ENCODE peak calls at places on chromosome 6, in nine cellular contexts. One of them, this sample, is unnamed.

GRCh38 chr6:36758516-36759176 is 61.0 kb downstream of the RAB44 start:
- DNase-seq in lung: no peak
- DNase-seq in psoas muscle: no peak
- DNase-seq in IMR-90: no peak
- DNase-seq in cardiac muscle cell: no peak
- DNase-seq in RWPE1: no peak
- DNase-seq in left ventricle myocardium inferior: no peak
- DNase-seq in heart right ventricle: no peak
- DNase-seq in tibial nerve: no peak
- DNase-seq in this sample: no peak

GRCh38 chr6:147285087-147285855 is 81.1 kb downstream of the STXBP5 start:
- DNase-seq in lung: no peak
- DNase-seq in psoas muscle: no peak
- DNase-seq in IMR-90: peak; percentile 65
- DNase-seq in cardiac muscle cell: peak; percentile 50
- DNase-seq in RWPE1: peak; percentile 16
- DNase-seq in left ventricle myocardium inferior: no peak
- DNase-seq in heart right ventricle: no peak
- DNase-seq in tibial nerve: no peak
- DNase-seq in this sample: no peak

GRCh38 chr6:53647437-53648094 is 18.0 kb downstream of the KLHL31 start:
- DNase-seq in lung: no peak
- DNase-seq in psoas muscle: no peak
- DNase-seq in IMR-90: no peak
- DNase-seq in cardiac muscle cell: no peak
- DNase-seq in RWPE1: no peak
- DNase-seq in left ventricle myocardium inferior: no peak
- DNase-seq in heart right ventricle: no peak
- DNase-seq in tibial nerve: no peak
- DNase-seq in this sample: no peak

GRCh38 chr6:43723737-43724295 is 36.2 kb upstream of the MRPS18A start:
- DNase-seq in lung: peak; percentile 84
- DNase-seq in psoas muscle: no peak
- DNase-seq in IMR-90: peak; percentile 70
- DNase-seq in cardiac muscle cell: peak; percentile 83
- DNase-seq in RWPE1: peak; percentile 74
- DNase-seq in left ventricle myocardium inferior: peak; percentile 69
- DNase-seq in heart right ventricle: peak; percentile 60
- DNase-seq in tibial nerve: peak; percentile 54
- DNase-seq in this sample: no peak

GRCh38 chr6:24009319-24009718 is 116.7 kb upstream of the NRSN1 start:
- DNase-seq in lung: no peak
- DNase-seq in psoas muscle: no peak
- DNase-seq in IMR-90: no peak
- DNase-seq in cardiac muscle cell: no peak
- DNase-seq in RWPE1: no peak
- DNase-seq in left ventricle myocardium inferior: no peak
- DNase-seq in heart right ventricle: no peak
- DNase-seq in tibial nerve: no peak
- DNase-seq in this sample: no peak

GRCh38 chr6:147170269-147170668 is 33.9 kb upstream of the STXBP5 start:
- DNase-seq in lung: no peak
- DNase-seq in psoas muscle: no peak
- DNase-seq in IMR-90: peak; percentile 95
- DNase-seq in cardiac muscle cell: no peak
- DNase-seq in RWPE1: peak; percentile 85
- DNase-seq in left ventricle myocardium inferior: no peak
- DNase-seq in heart right ventricle: no peak
- DNase-seq in tibial nerve: no peak
- DNase-seq in this sample: peak; percentile 20

GRCh38 chr6:164243949-164244348 is 829.4 kb downstream of the QKI start:
- DNase-seq in lung: no peak
- DNase-seq in psoas muscle: no peak
- DNase-seq in IMR-90: no peak
- DNase-seq in cardiac muscle cell: no peak
- DNase-seq in RWPE1: no peak
- DNase-seq in left ventricle myocardium inferior: no peak
- DNase-seq in heart right ventricle: no peak
- DNase-seq in tibial nerve: no peak
- DNase-seq in this sample: no peak

GRCh38 chr6:75748743-75749538 is at the start of gene MYO6:
- DNase-seq in lung: peak; percentile 78
- DNase-seq in psoas muscle: peak; percentile 77
- DNase-seq in IMR-90: peak; percentile 47
- DNase-seq in cardiac muscle cell: peak; percentile 91
- DNase-seq in RWPE1: peak; percentile 51
- DNase-seq in left ventricle myocardium inferior: peak; percentile 77
- DNase-seq in heart right ventricle: peak; percentile 82
- DNase-seq in tibial nerve: peak; percentile 35
- DNase-seq in this sample: no peak

GRCh38 chr6:33926451-33926850 is 122.6 kb upstream of the MLN start:
- DNase-seq in lung: no peak
- DNase-seq in psoas muscle: no peak
- DNase-seq in IMR-90: no peak
- DNase-seq in cardiac muscle cell: no peak
- DNase-seq in RWPE1: peak; percentile 35
- DNase-seq in left ventricle myocardium inferior: no peak
- DNase-seq in heart right ventricle: no peak
- DNase-seq in tibial nerve: no peak
- DNase-seq in this sample: no peak

GRCh38 chr6:95973976-95974375 is 41.8 kb upstream of the FUT9 start:
- DNase-seq in lung: no peak
- DNase-seq in psoas muscle: no peak
- DNase-seq in IMR-90: no peak
- DNase-seq in cardiac muscle cell: no peak
- DNase-seq in RWPE1: no peak
- DNase-seq in left ventricle myocardium inferior: no peak
- DNase-seq in heart right ventricle: no peak
- DNase-seq in tibial nerve: no peak
- DNase-seq in this sample: no peak

GRCh38 chr6:1662532-1662931 is 52.8 kb downstream of the FOXC1 start:
- DNase-seq in lung: no peak
- DNase-seq in psoas muscle: no peak
- DNase-seq in IMR-90: peak; percentile 85
- DNase-seq in cardiac muscle cell: no peak
- DNase-seq in RWPE1: no peak
- DNase-seq in left ventricle myocardium inferior: no peak
- DNase-seq in heart right ventricle: no peak
- DNase-seq in tibial nerve: no peak
- DNase-seq in this sample: no peak

GRCh38 chr6:11685411-11686093 is 93.1 kb downstream of the ADTRP start:
- DNase-seq in lung: no peak
- DNase-seq in psoas muscle: no peak
- DNase-seq in IMR-90: peak; percentile 64
- DNase-seq in cardiac muscle cell: no peak
- DNase-seq in RWPE1: peak; percentile 77
- DNase-seq in left ventricle myocardium inferior: no peak
- DNase-seq in heart right ventricle: no peak
- DNase-seq in tibial nerve: no peak
- DNase-seq in this sample: peak; percentile 64

GRCh38 chr6:84618836-84619235 is 145.6 kb downstream of the TBX18 start:
- DNase-seq in lung: no peak
- DNase-seq in psoas muscle: no peak
- DNase-seq in IMR-90: peak; percentile 86
- DNase-seq in cardiac muscle cell: peak; percentile 78
- DNase-seq in RWPE1: no peak
- DNase-seq in left ventricle myocardium inferior: no peak
- DNase-seq in heart right ventricle: no peak
- DNase-seq in tibial nerve: no peak
- DNase-seq in this sample: no peak

DNA sequence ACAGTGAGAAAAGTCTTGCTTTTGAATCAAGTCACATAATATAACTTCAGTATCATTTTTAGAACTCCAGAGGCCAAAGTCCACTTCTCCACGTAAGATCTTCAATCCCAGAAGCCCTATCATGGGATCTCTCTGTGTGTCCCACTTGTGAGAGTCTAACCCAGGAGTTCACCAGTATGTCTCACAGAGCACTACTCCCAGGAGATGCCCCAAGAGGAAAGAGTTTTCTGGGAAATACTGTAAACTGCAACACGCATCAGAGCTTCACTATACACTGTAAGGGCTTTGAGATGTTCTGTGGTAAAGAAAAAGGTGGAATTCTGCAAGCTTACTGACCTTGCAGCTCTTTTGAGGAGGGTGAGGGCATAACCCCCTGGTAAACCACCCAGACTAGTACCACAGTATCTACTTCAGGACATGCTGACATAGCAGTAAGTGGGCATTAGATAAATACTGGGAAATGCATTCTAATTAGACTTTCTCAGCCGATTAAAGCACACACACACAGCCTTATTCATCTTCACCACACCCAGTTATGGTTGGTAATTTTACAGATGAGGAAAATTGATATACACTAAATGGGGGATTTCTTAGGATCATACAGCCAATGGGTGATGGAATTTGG is 12.3 kb downstream of the DCBLD1 start:
- DNase-seq in lung: no peak
- DNase-seq in psoas muscle: no peak
- DNase-seq in IMR-90: no peak
- DNase-seq in cardiac muscle cell: no peak
- DNase-seq in RWPE1: no peak
- DNase-seq in left ventricle myocardium inferior: no peak
- DNase-seq in heart right ventricle: no peak
- DNase-seq in tibial nerve: no peak
- DNase-seq in this sample: no peak
- H3K27ac ChIP-seq in lung: peak overlapping the region; percentile 65
- H3K27ac ChIP-seq in psoas muscle: no peak overlapping the region
- H3K27ac ChIP-seq in IMR-90: peak overlapping the region; percentile 6
- H3K27ac ChIP-seq in cardiac muscle cell: no peak overlapping the region
- H3K27ac ChIP-seq in RWPE1: no peak overlapping the region
- H3K27ac ChIP-seq in left ventricle myocardium inferior: peak overlapping the region; percentile 71
- H3K27ac ChIP-seq in heart right ventricle: peak overlapping the region; percentile 26
- H3K27ac ChIP-seq in tibial nerve: no peak overlapping the region
- H3K27ac ChIP-seq in this sample: peak overlapping the region; percentile 94

GRCh38 chr6:46849361-46849690 is 56.1 kb downstream of the MEP1A start:
- DNase-seq in lung: no peak
- DNase-seq in psoas muscle: no peak
- DNase-seq in IMR-90: no peak
- DNase-seq in cardiac muscle cell: no peak
- DNase-seq in RWPE1: no peak
- DNase-seq in left ventricle myocardium inferior: no peak
- DNase-seq in heart right ventricle: no peak
- DNase-seq in tibial nerve: no peak
- DNase-seq in this sample: no peak
- H3K27ac ChIP-seq in lung: peak overlapping the region; percentile 11
- H3K27ac ChIP-seq in psoas muscle: no peak overlapping the region
- H3K27ac ChIP-seq in IMR-90: no peak overlapping the region
- H3K27ac ChIP-seq in cardiac muscle cell: no peak overlapping the region
- H3K27ac ChIP-seq in RWPE1: peak overlapping the region; percentile 18
- H3K27ac ChIP-seq in left ventricle myocardium inferior: peak overlapping the region; percentile 70
- H3K27ac ChIP-seq in heart right ventricle: no peak overlapping the region
- H3K27ac ChIP-seq in tibial nerve: no peak overlapping the region
- H3K27ac ChIP-seq in this sample: no peak overlapping the region

GRCh38 chr6:161745128-161745527 is 471.3 kb upstream of the AGPAT4 start:
- DNase-seq in lung: no peak
- DNase-seq in psoas muscle: no peak
- DNase-seq in IMR-90: no peak
- DNase-seq in cardiac muscle cell: no peak
- DNase-seq in RWPE1: no peak
- DNase-seq in left ventricle myocardium inferior: no peak
- DNase-seq in heart right ventricle: no peak
- DNase-seq in tibial nerve: no peak
- DNase-seq in this sample: no peak

GRCh38 chr6:161744211-161745067 is 470.6 kb upstream of the AGPAT4 start:
- DNase-seq in lung: no peak
- DNase-seq in psoas muscle: no peak
- DNase-seq in IMR-90: no peak
- DNase-seq in cardiac muscle cell: no peak
- DNase-seq in RWPE1: no peak
- DNase-seq in left ventricle myocardium inferior: no peak
- DNase-seq in heart right ventricle: no peak
- DNase-seq in tibial nerve: no peak
- DNase-seq in this sample: no peak

GRCh38 chr6:161748535-161749386 is 474.9 kb upstream of the AGPAT4 start:
- DNase-seq in lung: no peak
- DNase-seq in psoas muscle: no peak
- DNase-seq in IMR-90: no peak
- DNase-seq in cardiac muscle cell: peak; percentile 82
- DNase-seq in RWPE1: peak; percentile 8
- DNase-seq in left ventricle myocardium inferior: peak; percentile 29
- DNase-seq in heart right ventricle: peak; percentile 41
- DNase-seq in tibial nerve: peak; percentile 22
- DNase-seq in this sample: no peak

GRCh38 chr6:161743526-161744196 is 469.8 kb upstream of the AGPAT4 start:
- DNase-seq in lung: no peak
- DNase-seq in psoas muscle: no peak
- DNase-seq in IMR-90: no peak
- DNase-seq in cardiac muscle cell: no peak
- DNase-seq in RWPE1: no peak
- DNase-seq in left ventricle myocardium inferior: no peak
- DNase-seq in heart right ventricle: no peak
- DNase-seq in tibial nerve: no peak
- DNase-seq in this sample: no peak

GRCh38 chr6:161745594-161745993 is 471.7 kb upstream of the AGPAT4 start:
- DNase-seq in lung: no peak
- DNase-seq in psoas muscle: no peak
- DNase-seq in IMR-90: no peak
- DNase-seq in cardiac muscle cell: no peak
- DNase-seq in RWPE1: no peak
- DNase-seq in left ventricle myocardium inferior: no peak
- DNase-seq in heart right ventricle: no peak
- DNase-seq in tibial nerve: no peak
- DNase-seq in this sample: no peak
- H3K27ac ChIP-seq in lung: no peak overlapping the region
- H3K27ac ChIP-seq in psoas muscle: no peak overlapping the region
- H3K27ac ChIP-seq in IMR-90: no peak overlapping the region
- H3K27ac ChIP-seq in cardiac muscle cell: no peak overlapping the region
- H3K27ac ChIP-seq in RWPE1: no peak overlapping the region
- H3K27ac ChIP-seq in left ventricle myocardium inferior: no peak overlapping the region
- H3K27ac ChIP-seq in heart right ventricle: no peak overlapping the region
- H3K27ac ChIP-seq in tibial nerve: no peak overlapping the region
- H3K27ac ChIP-seq in this sample: no peak overlapping the region

GRCh38 chr6:39228111-39228971 is 934 bp downstream of the KCNK5 start:
- DNase-seq in lung: no peak
- DNase-seq in psoas muscle: no peak
- DNase-seq in IMR-90: no peak
- DNase-seq in cardiac muscle cell: no peak
- DNase-seq in RWPE1: no peak
- DNase-seq in left ventricle myocardium inferior: no peak
- DNase-seq in heart right ventricle: no peak
- DNase-seq in tibial nerve: no peak
- DNase-seq in this sample: no peak

GRCh38 chr6:39233333-39233732 is 4.1 kb upstream of the KCNK5 start:
- DNase-seq in lung: no peak
- DNase-seq in psoas muscle: no peak
- DNase-seq in IMR-90: no peak
- DNase-seq in cardiac muscle cell: no peak
- DNase-seq in RWPE1: no peak
- DNase-seq in left ventricle myocardium inferior: no peak
- DNase-seq in heart right ventricle: no peak
- DNase-seq in tibial nerve: no peak
- DNase-seq in this sample: no peak

GRCh38 chr6:39231386-39231785 is 2.1 kb upstream of the KCNK5 start:
- DNase-seq in lung: no peak
- DNase-seq in psoas muscle: no peak
- DNase-seq in IMR-90: no peak
- DNase-seq in cardiac muscle cell: no peak
- DNase-seq in RWPE1: no peak
- DNase-seq in left ventricle myocardium inferior: no peak
- DNase-seq in heart right ventricle: no peak
- DNase-seq in tibial nerve: no peak
- DNase-seq in this sample: no peak

GRCh38 chr6:39228992-39229767 is at the start of gene KCNK5:
- DNase-seq in lung: peak; percentile 86
- DNase-seq in psoas muscle: peak; percentile 77
- DNase-seq in IMR-90: peak; percentile 2
- DNase-seq in cardiac muscle cell: peak; percentile 90
- DNase-seq in RWPE1: peak; percentile 87
- DNase-seq in left ventricle myocardium inferior: peak; percentile 64
- DNase-seq in heart right ventricle: peak; percentile 67
- DNase-seq in tibial nerve: peak; percentile 43
- DNase-seq in this sample: no peak

GRCh38 chr6:39231844-39232243 is 2.6 kb upstream of the KCNK5 start:
- DNase-seq in lung: no peak
- DNase-seq in psoas muscle: no peak
- DNase-seq in IMR-90: no peak
- DNase-seq in cardiac muscle cell: no peak
- DNase-seq in RWPE1: no peak
- DNase-seq in left ventricle myocardium inferior: no peak
- DNase-seq in heart right ventricle: no peak
- DNase-seq in tibial nerve: no peak
- DNase-seq in this sample: no peak
- H3K27ac ChIP-seq in lung: no peak overlapping the region
- H3K27ac ChIP-seq in psoas muscle: no peak overlapping the region
- H3K27ac ChIP-seq in IMR-90: no peak overlapping the region
- H3K27ac ChIP-seq in cardiac muscle cell: no peak overlapping the region
- H3K27ac ChIP-seq in RWPE1: no peak overlapping the region
- H3K27ac ChIP-seq in left ventricle myocardium inferior: no peak overlapping the region
- H3K27ac ChIP-seq in heart right ventricle: no peak overlapping the region
- H3K27ac ChIP-seq in tibial nerve: no peak overlapping the region
- H3K27ac ChIP-seq in this sample: no peak overlapping the region

This sample was measured in epithelial cell of prostate.